ENCODE peak calls at places on chromosomes 1 and 21, in seven cellular contexts. One of them, this sample, is unnamed.

GRCh38 chr1:31264790-31265386 is 25.2 kb upstream of the NKAIN1 start:
- DNase-seq in 8988T: no peak
- DNase-seq in glomerular endothelial cell: no peak
- DNase-seq in stimulated activated CD4-positive, alpha-beta T cell treated with anti-CD3 and anti-CD28 coated beads, TNF-alpha, amount 100 ng/mL, for 1 hour: no peak
- DNase-seq in fibroblast of lung: no peak
- DNase-seq in CD4-positive, alpha-beta T cell: no peak
- DNase-seq in GM10248: no peak
- DNase-seq in this sample: no peak

GRCh38 chr1:47680815-47681475 is 243.1 kb downstream of the FOXD2 start:
- DNase-seq in 8988T: no peak
- DNase-seq in glomerular endothelial cell: no peak
- DNase-seq in stimulated activated CD4-positive, alpha-beta T cell treated with anti-CD3 and anti-CD28 coated beads, TNF-alpha, amount 100 ng/mL, for 1 hour: no peak
- DNase-seq in fibroblast of lung: no peak
- DNase-seq in CD4-positive, alpha-beta T cell: no peak
- DNase-seq in GM10248: no peak
- DNase-seq in this sample: no peak

GRCh38 chr1:107394301-107394700 is 253.5 kb downstream of the NTNG1 start:
- DNase-seq in 8988T: no peak
- DNase-seq in glomerular endothelial cell: no peak
- DNase-seq in stimulated activated CD4-positive, alpha-beta T cell treated with anti-CD3 and anti-CD28 coated beads, TNF-alpha, amount 100 ng/mL, for 1 hour: no peak
- DNase-seq in fibroblast of lung: no peak
- DNase-seq in CD4-positive, alpha-beta T cell: no peak
- DNase-seq in GM10248: no peak
- DNase-seq in this sample: no peak

GRCh38 chr21:31559368-31560119 is 99.9 kb upstream of the SOD1 start:
- DNase-seq in 8988T: peak
- DNase-seq in glomerular endothelial cell: peak
- DNase-seq in stimulated activated CD4-positive, alpha-beta T cell treated with anti-CD3 and anti-CD28 coated beads, TNF-alpha, amount 100 ng/mL, for 1 hour: peak
- DNase-seq in fibroblast of lung: peak
- DNase-seq in CD4-positive, alpha-beta T cell: peak
- DNase-seq in GM10248: peak
- DNase-seq in this sample: peak

GRCh38 chr1:46549697-46550681 is 1.5 kb downstream of the KNCN start:
- DNase-seq in 8988T: no peak
- DNase-seq in glomerular endothelial cell: no peak
- DNase-seq in stimulated activated CD4-positive, alpha-beta T cell treated with anti-CD3 and anti-CD28 coated beads, TNF-alpha, amount 100 ng/mL, for 1 hour: no peak
- DNase-seq in fibroblast of lung: peak
- DNase-seq in CD4-positive, alpha-beta T cell: peak
- DNase-seq in GM10248: no peak
- DNase-seq in this sample: no peak

GRCh38 chr1:37794372-37795339 is 1.0 kb downstream of the MANEAL start:
- DNase-seq in 8988T: no peak
- DNase-seq in glomerular endothelial cell: no peak
- DNase-seq in stimulated activated CD4-positive, alpha-beta T cell treated with anti-CD3 and anti-CD28 coated beads, TNF-alpha, amount 100 ng/mL, for 1 hour: no peak
- DNase-seq in fibroblast of lung: no peak
- DNase-seq in CD4-positive, alpha-beta T cell: no peak
- DNase-seq in GM10248: no peak
- DNase-seq in this sample: no peak

GRCh38 chr1:33456302-33456886 is 16.1 kb upstream of the ZSCAN20 start:
- DNase-seq in 8988T: no peak
- DNase-seq in glomerular endothelial cell: no peak
- DNase-seq in stimulated activated CD4-positive, alpha-beta T cell treated with anti-CD3 and anti-CD28 coated beads, TNF-alpha, amount 100 ng/mL, for 1 hour: no peak
- DNase-seq in fibroblast of lung: no peak
- DNase-seq in CD4-positive, alpha-beta T cell: no peak
- DNase-seq in GM10248: no peak
- DNase-seq in this sample: no peak

GRCh38 chr1:109895720-109896504 is 14.7 kb upstream of the CSF1 start:
- DNase-seq in 8988T: peak
- DNase-seq in glomerular endothelial cell: peak
- DNase-seq in stimulated activated CD4-positive, alpha-beta T cell treated with anti-CD3 and anti-CD28 coated beads, TNF-alpha, amount 100 ng/mL, for 1 hour: no peak
- DNase-seq in fibroblast of lung: peak
- DNase-seq in CD4-positive, alpha-beta T cell: no peak
- DNase-seq in GM10248: no peak
- DNase-seq in this sample: peak

This sample was measured in endothelial cell of umbilical vein.